ENCODE peak calls at places on chromosomes 4 and X, in eight cellular contexts. Y is left lung; B is NCI-H146; O is HT-29; D is ovary; M is GM12865; A is anterior cingulate cortex; G is activated CD4-positive, alpha-beta T cell treated with anti-CD3 and anti-CD28 coated beads for 36 hours. L is an unnamed sample.

GRCh38 chr4:167452922-167453321 is 218.6 kb upstream of the SPOCK3 start:
- DNase-seq in M (no peak), Y (no peak), A (no peak), D (no peak), O (no peak), G (no peak), B (no peak), L (no peak)

GRCh38 chrX:49106930-49107329 is 16.6 kb downstream of the GPKOW start:
- DNase-seq in M (peak), O (peak), D (no peak), G (peak), A (peak), Y (no peak), B (no peak), L (no peak)

GRCh38 chrX:3420316-3420715 is 73.9 kb upstream of the MXRA5 start:
- DNase-seq in Y (no peak), D (no peak), B (no peak), G (no peak), A (no peak), M (no peak), O (no peak), L (no peak)

GRCh38 chrX:102659790-102660757 is 8.8 kb downstream of the GPRASP1 start:
- DNase-seq in O (no peak), Y (peak), A (peak), D (peak), G (peak), M (peak), B (no peak), L (peak)

GRCh38 chrX:120840826-120841225 is 34.8 kb downstream of the CT47B1 start:
- DNase-seq in A (no peak), B (no peak), Y (no peak), O (no peak), G (no peak), D (no peak), M (no peak), L (no peak)

GRCh38 chrX:45747905-45748304 is 547.2 kb upstream of the DIPK2B start:
- DNase-seq in G (no peak), B (no peak), A (no peak), M (no peak), O (peak), Y (no peak), D (no peak), L (no peak)

GRCh38 chr4:47482326-47482725 is 2.7 kb upstream of the ATP10D start:
- DNase-seq in B (no peak), M (peak), O (no peak), A (no peak), Y (no peak), G (no peak), D (no peak), L (no peak)

GRCh38 chr4:79757580-79757979 is 315.4 kb downstream of the ANTXR2 start:
- DNase-seq in M (no peak), Y (no peak), D (no peak), B (no peak), A (no peak), G (no peak), O (no peak), L (no peak)

L was measured in C1 segment of cervical spinal cord.